ENCODE peak calls at places on chromosomes 6 and 20, in seven cellular contexts. One of them, this sample, is unnamed.

GRCh38 chr6:83707829-83708545 is 914 bp downstream of the SNAP91 start:
- DNase-seq in SJSA1: no peak
- DNase-seq in NCI-H1694: no peak
- DNase-seq in progenitor cell of endocrine pancreas: peak; percentile 13
- DNase-seq in Ammon's horn: peak; percentile 65
- DNase-seq in HT-29: no peak
- DNase-seq in A549: no peak
- DNase-seq in this sample: no peak

GRCh38 chr6:160513836-160514235 is 150.2 kb downstream of the LPA start:
- DNase-seq in progenitor cell of endocrine pancreas: no peak
- DNase-seq in SJSA1: no peak
- DNase-seq in NCI-H1694: no peak
- DNase-seq in A549: no peak
- DNase-seq in HT-29: no peak
- DNase-seq in Ammon's horn: no peak
- DNase-seq in this sample: no peak

GRCh38 chr6:168050861-168051586 is 28.0 kb downstream of the FRMD1 start:
- DNase-seq in progenitor cell of endocrine pancreas: no peak
- DNase-seq in HT-29: no peak
- DNase-seq in A549: peak; percentile 9
- DNase-seq in NCI-H1694: no peak
- DNase-seq in SJSA1: no peak
- DNase-seq in Ammon's horn: peak; percentile 42
- DNase-seq in this sample: peak; percentile 33

GRCh38 chr20:58760881-58761280 is 68.3 kb downstream of the NPEPL1 start:
- DNase-seq in NCI-H1694: no peak
- DNase-seq in progenitor cell of endocrine pancreas: no peak
- DNase-seq in SJSA1: no peak
- DNase-seq in HT-29: no peak
- DNase-seq in Ammon's horn: peak; percentile 8
- DNase-seq in A549: no peak
- DNase-seq in this sample: no peak

GRCh38 chr6:142055219-142055618 is 77.5 kb upstream of the GJE1 start:
- DNase-seq in A549: no peak
- DNase-seq in NCI-H1694: no peak
- DNase-seq in Ammon's horn: no peak
- DNase-seq in SJSA1: no peak
- DNase-seq in HT-29: no peak
- DNase-seq in progenitor cell of endocrine pancreas: no peak
- DNase-seq in this sample: no peak

GRCh38 chr20:35821807-35822242 is 50.0 kb downstream of the PHF20 start:
- DNase-seq in SJSA1: peak; percentile 70
- DNase-seq in HT-29: no peak
- DNase-seq in NCI-H1694: no peak
- DNase-seq in progenitor cell of endocrine pancreas: no peak
- DNase-seq in A549: peak; percentile 18
- DNase-seq in Ammon's horn: no peak
- DNase-seq in this sample: no peak

GRCh38 chr20:48210111-48211029 is 425.1 kb upstream of the SULF2 start:
- DNase-seq in NCI-H1694: no peak
- DNase-seq in progenitor cell of endocrine pancreas: no peak
- DNase-seq in HT-29: no peak
- DNase-seq in A549: no peak
- DNase-seq in SJSA1: no peak
- DNase-seq in Ammon's horn: no peak
- DNase-seq in this sample: no peak

GRCh38 chr6:110214338-110214737 is 34.1 kb downstream of the CDC40 start:
- DNase-seq in Ammon's horn: no peak
- DNase-seq in SJSA1: no peak
- DNase-seq in A549: no peak
- DNase-seq in progenitor cell of endocrine pancreas: no peak
- DNase-seq in HT-29: no peak
- DNase-seq in NCI-H1694: no peak
- DNase-seq in this sample: no peak

GRCh38 chr6:13914346-13914745 is 10.4 kb upstream of the RNF182 start:
- DNase-seq in NCI-H1694: no peak
- DNase-seq in SJSA1: no peak
- DNase-seq in Ammon's horn: peak; percentile 39
- DNase-seq in HT-29: no peak
- DNase-seq in progenitor cell of endocrine pancreas: no peak
- DNase-seq in A549: no peak
- DNase-seq in this sample: no peak

GRCh38 chr20:25280051-25280573 is 32.2 kb downstream of the PYGB start:
- DNase-seq in Ammon's horn: no peak
- DNase-seq in SJSA1: no peak
- DNase-seq in progenitor cell of endocrine pancreas: no peak
- DNase-seq in NCI-H1694: no peak
- DNase-seq in HT-29: no peak
- DNase-seq in A549: no peak
- DNase-seq in this sample: peak; percentile 37

GRCh38 chr6:153024401-153025017 is 22.0 kb upstream of the MTRF1L start:
- DNase-seq in Ammon's horn: peak; percentile 75
- DNase-seq in progenitor cell of endocrine pancreas: peak; percentile 22
- DNase-seq in A549: peak; percentile 47
- DNase-seq in SJSA1: peak; percentile 57
- DNase-seq in NCI-H1694: peak; percentile 73
- DNase-seq in HT-29: peak; percentile 83
- DNase-seq in this sample: no peak

GRCh38 chr20:36728986-36729385 is 16.9 kb downstream of the NDRG3 start:
- DNase-seq in HT-29: peak; percentile 29
- DNase-seq in SJSA1: no peak
- DNase-seq in A549: peak; percentile 34
- DNase-seq in NCI-H1694: no peak
- DNase-seq in progenitor cell of endocrine pancreas: no peak
- DNase-seq in Ammon's horn: no peak
- DNase-seq in this sample: no peak

GRCh38 chr6:32153252-32153834 is 598 bp upstream of the PPT2 start:
- DNase-seq in HT-29: no peak
- DNase-seq in NCI-H1694: no peak
- DNase-seq in Ammon's horn: no peak
- DNase-seq in progenitor cell of endocrine pancreas: peak; percentile 21
- DNase-seq in A549: no peak
- DNase-seq in SJSA1: no peak
- DNase-seq in this sample: no peak

GRCh38 chr6:145067430-145067829 is 667.9 kb downstream of the EPM2A start:
- DNase-seq in progenitor cell of endocrine pancreas: no peak
- DNase-seq in HT-29: no peak
- DNase-seq in A549: no peak
- DNase-seq in Ammon's horn: no peak
- DNase-seq in SJSA1: peak; percentile 16
- DNase-seq in NCI-H1694: no peak
- DNase-seq in this sample: no peak

GRCh38 chr6:55668625-55669024 is 89.6 kb upstream of the HMGCLL1 start:
- DNase-seq in A549: no peak
- DNase-seq in Ammon's horn: no peak
- DNase-seq in SJSA1: no peak
- DNase-seq in progenitor cell of endocrine pancreas: no peak
- DNase-seq in HT-29: no peak
- DNase-seq in NCI-H1694: no peak
- DNase-seq in this sample: no peak

GRCh38 chr6:120056085-120056484 is 706.5 kb upstream of the MAN1A1 start:
- DNase-seq in Ammon's horn: no peak
- DNase-seq in NCI-H1694: no peak
- DNase-seq in progenitor cell of endocrine pancreas: no peak
- DNase-seq in A549: peak; percentile 2
- DNase-seq in SJSA1: no peak
- DNase-seq in HT-29: peak; percentile 3
- DNase-seq in this sample: no peak

GRCh38 chr6:106692112-106692822 is 62.9 kb downstream of the QRSL1 start:
- DNase-seq in SJSA1: peak; percentile 54
- DNase-seq in NCI-H1694: peak; percentile 22
- DNase-seq in A549: peak; percentile 28
- DNase-seq in HT-29: peak; percentile 65
- DNase-seq in Ammon's horn: peak; percentile 65
- DNase-seq in progenitor cell of endocrine pancreas: no peak
- DNase-seq in this sample: no peak

GRCh38 chr6:88548891-88549505 is 382.9 kb upstream of the CNR1 start:
- DNase-seq in progenitor cell of endocrine pancreas: no peak
- DNase-seq in HT-29: no peak
- DNase-seq in NCI-H1694: no peak
- DNase-seq in Ammon's horn: no peak
- DNase-seq in SJSA1: no peak
- DNase-seq in A549: no peak
- DNase-seq in this sample: no peak

GRCh38 chr6:37987008-37987407 is 167.5 kb downstream of the ZFAND3 start:
- DNase-seq in HT-29: no peak
- DNase-seq in NCI-H1694: no peak
- DNase-seq in Ammon's horn: no peak
- DNase-seq in A549: no peak
- DNase-seq in progenitor cell of endocrine pancreas: no peak
- DNase-seq in SJSA1: no peak
- DNase-seq in this sample: no peak

GRCh38 chr20:58751956-58752355 is 59.4 kb downstream of the NPEPL1 start:
- DNase-seq in A549: no peak
- DNase-seq in progenitor cell of endocrine pancreas: no peak
- DNase-seq in SJSA1: no peak
- DNase-seq in Ammon's horn: no peak
- DNase-seq in NCI-H1694: no peak
- DNase-seq in HT-29: no peak
- DNase-seq in this sample: no peak

GRCh38 chr20:5674176-5674660 is 76.0 kb upstream of the SHLD1 start:
- DNase-seq in HT-29: peak; percentile 7
- DNase-seq in A549: no peak
- DNase-seq in Ammon's horn: no peak
- DNase-seq in SJSA1: peak; percentile 6
- DNase-seq in NCI-H1694: no peak
- DNase-seq in progenitor cell of endocrine pancreas: no peak
- DNase-seq in this sample: peak; percentile 74

GRCh38 chr20:59807909-59808728 is 125.3 kb downstream of the SYCP2 start:
- DNase-seq in NCI-H1694: no peak
- DNase-seq in Ammon's horn: no peak
- DNase-seq in A549: no peak
- DNase-seq in HT-29: no peak
- DNase-seq in SJSA1: no peak
- DNase-seq in progenitor cell of endocrine pancreas: no peak
- DNase-seq in this sample: no peak

GRCh38 chr6:150025201-150025917 is at the start of gene RAET1L:
- DNase-seq in HT-29: peak; percentile 86
- DNase-seq in SJSA1: peak; percentile 37
- DNase-seq in A549: peak; percentile 17
- DNase-seq in progenitor cell of endocrine pancreas: no peak
- DNase-seq in Ammon's horn: no peak
- DNase-seq in NCI-H1694: no peak
- DNase-seq in this sample: no peak

GRCh38 chr20:62805711-62806382 is 1.2 kb downstream of the OGFR start:
- DNase-seq in progenitor cell of endocrine pancreas: no peak
- DNase-seq in A549: no peak
- DNase-seq in HT-29: no peak
- DNase-seq in SJSA1: no peak
- DNase-seq in NCI-H1694: no peak
- DNase-seq in Ammon's horn: no peak
- DNase-seq in this sample: peak; percentile 87

GRCh38 chr6:74991573-74992332 is 214.1 kb downstream of the COL12A1 start:
- DNase-seq in A549: no peak
- DNase-seq in HT-29: peak; percentile 15
- DNase-seq in Ammon's horn: no peak
- DNase-seq in NCI-H1694: no peak
- DNase-seq in progenitor cell of endocrine pancreas: no peak
- DNase-seq in SJSA1: no peak
- DNase-seq in this sample: no peak

GRCh38 chr6:145704153-145704781 is 31.1 kb downstream of the EPM2A start:
- DNase-seq in Ammon's horn: no peak
- DNase-seq in HT-29: peak; percentile 9
- DNase-seq in progenitor cell of endocrine pancreas: no peak
- DNase-seq in A549: no peak
- DNase-seq in SJSA1: peak; percentile 18
- DNase-seq in NCI-H1694: no peak
- DNase-seq in this sample: no peak

GRCh38 chr20:17465236-17465635 is 65.9 kb downstream of the BFSP1 start:
- DNase-seq in A549: no peak
- DNase-seq in NCI-H1694: no peak
- DNase-seq in progenitor cell of endocrine pancreas: no peak
- DNase-seq in SJSA1: no peak
- DNase-seq in HT-29: no peak
- DNase-seq in Ammon's horn: no peak
- DNase-seq in this sample: no peak

GRCh38 chr20:36097331-36097730 is 57.2 kb upstream of the EPB41L1 start:
- DNase-seq in NCI-H1694: no peak
- DNase-seq in SJSA1: peak; percentile 53
- DNase-seq in progenitor cell of endocrine pancreas: no peak
- DNase-seq in HT-29: no peak
- DNase-seq in Ammon's horn: no peak
- DNase-seq in A549: no peak
- DNase-seq in this sample: no peak

GRCh38 chr6:168157272-168158007 is 78.4 kb upstream of the FRMD1 start:
- DNase-seq in progenitor cell of endocrine pancreas: no peak
- DNase-seq in Ammon's horn: no peak
- DNase-seq in HT-29: no peak
- DNase-seq in NCI-H1694: no peak
- DNase-seq in A549: peak; percentile 42
- DNase-seq in SJSA1: peak; percentile 14
- DNase-seq in this sample: no peak

GRCh38 chr6:153790048-153790447 is 249.0 kb upstream of the OPRM1 start:
- DNase-seq in Ammon's horn: peak; percentile 2
- DNase-seq in progenitor cell of endocrine pancreas: no peak
- DNase-seq in SJSA1: peak; percentile 65
- DNase-seq in A549: peak; percentile 43
- DNase-seq in NCI-H1694: no peak
- DNase-seq in HT-29: peak; percentile 38
- DNase-seq in this sample: no peak

GRCh38 chr6:145813285-145814034 is 1.1 kb downstream of the FBXO30 start:
- DNase-seq in HT-29: no peak
- DNase-seq in progenitor cell of endocrine pancreas: no peak
- DNase-seq in A549: peak; percentile 36
- DNase-seq in Ammon's horn: no peak
- DNase-seq in SJSA1: peak; percentile 56
- DNase-seq in NCI-H1694: no peak
- DNase-seq in this sample: no peak

This sample was measured in CD14-positive monocyte.